ENCODE peak calls at places on chromosomes 1 and 21, in nine cellular contexts. One of them, this sample, is unnamed.

GRCh38 chr21:42746593-42747266 is 93.3 kb downstream of the PDE9A start:
- DNase-seq in cardiac muscle cell: no peak
- DNase-seq in lung: peak
- DNase-seq in body of pancreas: no peak
- DNase-seq in MM.1S: no peak
- DNase-seq in prostate gland: no peak
- DNase-seq in pancreas: no peak
- DNase-seq in WERI-Rb-1: no peak
- DNase-seq in A549: no peak
- DNase-seq in this sample: no peak

GRCh38 chr1:224502459-224503160 is 68.0 kb upstream of the WDR26 start:
- DNase-seq in cardiac muscle cell: no peak
- DNase-seq in lung: no peak
- DNase-seq in body of pancreas: peak
- DNase-seq in MM.1S: no peak
- DNase-seq in prostate gland: peak
- DNase-seq in pancreas: peak
- DNase-seq in WERI-Rb-1: peak
- DNase-seq in A549: no peak
- DNase-seq in this sample: no peak

GRCh38 chr1:158803681-158804080 is 22.7 kb upstream of the OR6N2 start:
- DNase-seq in cardiac muscle cell: no peak
- DNase-seq in lung: no peak
- DNase-seq in body of pancreas: no peak
- DNase-seq in MM.1S: no peak
- DNase-seq in prostate gland: no peak
- DNase-seq in pancreas: no peak
- DNase-seq in WERI-Rb-1: no peak
- DNase-seq in A549: no peak
- DNase-seq in this sample: no peak

GRCh38 chr1:238111521-238111920 is 220.8 kb upstream of the ZP4 start:
- DNase-seq in cardiac muscle cell: no peak
- DNase-seq in lung: no peak
- DNase-seq in body of pancreas: no peak
- DNase-seq in MM.1S: no peak
- DNase-seq in prostate gland: no peak
- DNase-seq in pancreas: no peak
- DNase-seq in WERI-Rb-1: no peak
- DNase-seq in A549: no peak
- DNase-seq in this sample: no peak

GRCh38 chr1:55064861-55065263 is 25.5 kb downstream of the PCSK9 start:
- DNase-seq in cardiac muscle cell: no peak
- DNase-seq in lung: peak
- DNase-seq in body of pancreas: no peak
- DNase-seq in MM.1S: no peak
- DNase-seq in prostate gland: peak
- DNase-seq in pancreas: no peak
- DNase-seq in WERI-Rb-1: no peak
- DNase-seq in A549: no peak
- DNase-seq in this sample: no peak

GRCh38 chr1:174114788-174115448 is 44.4 kb upstream of the RABGAP1L start:
- DNase-seq in cardiac muscle cell: peak
- DNase-seq in lung: no peak
- DNase-seq in body of pancreas: no peak
- DNase-seq in MM.1S: peak
- DNase-seq in prostate gland: no peak
- DNase-seq in pancreas: no peak
- DNase-seq in WERI-Rb-1: peak
- DNase-seq in A549: peak
- DNase-seq in this sample: no peak

GRCh38 chr1:116580446-116581322 is 9.9 kb upstream of the CD58 start:
- DNase-seq in cardiac muscle cell: no peak
- DNase-seq in lung: no peak
- DNase-seq in body of pancreas: no peak
- DNase-seq in MM.1S: no peak
- DNase-seq in prostate gland: no peak
- DNase-seq in pancreas: no peak
- DNase-seq in WERI-Rb-1: no peak
- DNase-seq in A549: no peak
- DNase-seq in this sample: no peak

GRCh38 chr1:228735871-228736586 is 750 bp downstream of the RHOU start:
- DNase-seq in cardiac muscle cell: peak
- DNase-seq in lung: peak
- DNase-seq in body of pancreas: peak
- DNase-seq in MM.1S: peak
- DNase-seq in prostate gland: peak
- DNase-seq in pancreas: peak
- DNase-seq in WERI-Rb-1: no peak
- DNase-seq in A549: peak
- DNase-seq in this sample: no peak

GRCh38 chr1:36352141-36352909 is 28.9 kb upstream of the EVA1B start:
- DNase-seq in cardiac muscle cell: peak
- DNase-seq in lung: no peak
- DNase-seq in body of pancreas: no peak
- DNase-seq in MM.1S: no peak
- DNase-seq in prostate gland: no peak
- DNase-seq in pancreas: no peak
- DNase-seq in WERI-Rb-1: no peak
- DNase-seq in A549: no peak
- DNase-seq in this sample: no peak

GRCh38 chr1:209583408-209583807 is at the start of gene CAMK1G:
- DNase-seq in cardiac muscle cell: peak
- DNase-seq in lung: no peak
- DNase-seq in body of pancreas: no peak
- DNase-seq in MM.1S: no peak
- DNase-seq in prostate gland: no peak
- DNase-seq in pancreas: no peak
- DNase-seq in WERI-Rb-1: peak
- DNase-seq in A549: no peak
- DNase-seq in this sample: peak

GRCh38 chr1:41980872-41981653 is 62.3 kb upstream of the HIVEP3 start:
- DNase-seq in cardiac muscle cell: no peak
- DNase-seq in lung: no peak
- DNase-seq in body of pancreas: no peak
- DNase-seq in MM.1S: no peak
- DNase-seq in prostate gland: no peak
- DNase-seq in pancreas: no peak
- DNase-seq in WERI-Rb-1: no peak
- DNase-seq in A549: no peak
- DNase-seq in this sample: no peak

GRCh38 chr1:107965112-107965991 is at the start of gene VAV3:
- DNase-seq in cardiac muscle cell: peak
- DNase-seq in lung: peak
- DNase-seq in body of pancreas: peak
- DNase-seq in MM.1S: peak
- DNase-seq in prostate gland: peak
- DNase-seq in pancreas: peak
- DNase-seq in WERI-Rb-1: peak
- DNase-seq in A549: peak
- DNase-seq in this sample: no peak

GRCh38 chr1:57165546-57165945 is 199.7 kb upstream of the C8B start:
- DNase-seq in cardiac muscle cell: no peak
- DNase-seq in lung: no peak
- DNase-seq in body of pancreas: no peak
- DNase-seq in MM.1S: no peak
- DNase-seq in prostate gland: no peak
- DNase-seq in pancreas: no peak
- DNase-seq in WERI-Rb-1: no peak
- DNase-seq in A549: no peak
- DNase-seq in this sample: no peak

GRCh38 chr1:203177471-203178039 is 1.9 kb upstream of the MYBPH start:
- DNase-seq in cardiac muscle cell: no peak
- DNase-seq in lung: no peak
- DNase-seq in body of pancreas: no peak
- DNase-seq in MM.1S: no peak
- DNase-seq in prostate gland: no peak
- DNase-seq in pancreas: peak
- DNase-seq in WERI-Rb-1: peak
- DNase-seq in A549: peak
- DNase-seq in this sample: no peak

GRCh38 chr1:35691571-35692220 is 27.0 kb downstream of the C1orf216 start:
- DNase-seq in cardiac muscle cell: no peak
- DNase-seq in lung: no peak
- DNase-seq in body of pancreas: no peak
- DNase-seq in MM.1S: no peak
- DNase-seq in prostate gland: no peak
- DNase-seq in pancreas: no peak
- DNase-seq in WERI-Rb-1: no peak
- DNase-seq in A549: no peak
- DNase-seq in this sample: no peak

GRCh38 chr21:32728455-32729237 is 833 bp upstream of the SYNJ1 start:
- DNase-seq in cardiac muscle cell: no peak
- DNase-seq in lung: no peak
- DNase-seq in body of pancreas: no peak
- DNase-seq in MM.1S: peak
- DNase-seq in prostate gland: no peak
- DNase-seq in pancreas: no peak
- DNase-seq in WERI-Rb-1: no peak
- DNase-seq in A549: peak
- DNase-seq in this sample: no peak

DNA sequence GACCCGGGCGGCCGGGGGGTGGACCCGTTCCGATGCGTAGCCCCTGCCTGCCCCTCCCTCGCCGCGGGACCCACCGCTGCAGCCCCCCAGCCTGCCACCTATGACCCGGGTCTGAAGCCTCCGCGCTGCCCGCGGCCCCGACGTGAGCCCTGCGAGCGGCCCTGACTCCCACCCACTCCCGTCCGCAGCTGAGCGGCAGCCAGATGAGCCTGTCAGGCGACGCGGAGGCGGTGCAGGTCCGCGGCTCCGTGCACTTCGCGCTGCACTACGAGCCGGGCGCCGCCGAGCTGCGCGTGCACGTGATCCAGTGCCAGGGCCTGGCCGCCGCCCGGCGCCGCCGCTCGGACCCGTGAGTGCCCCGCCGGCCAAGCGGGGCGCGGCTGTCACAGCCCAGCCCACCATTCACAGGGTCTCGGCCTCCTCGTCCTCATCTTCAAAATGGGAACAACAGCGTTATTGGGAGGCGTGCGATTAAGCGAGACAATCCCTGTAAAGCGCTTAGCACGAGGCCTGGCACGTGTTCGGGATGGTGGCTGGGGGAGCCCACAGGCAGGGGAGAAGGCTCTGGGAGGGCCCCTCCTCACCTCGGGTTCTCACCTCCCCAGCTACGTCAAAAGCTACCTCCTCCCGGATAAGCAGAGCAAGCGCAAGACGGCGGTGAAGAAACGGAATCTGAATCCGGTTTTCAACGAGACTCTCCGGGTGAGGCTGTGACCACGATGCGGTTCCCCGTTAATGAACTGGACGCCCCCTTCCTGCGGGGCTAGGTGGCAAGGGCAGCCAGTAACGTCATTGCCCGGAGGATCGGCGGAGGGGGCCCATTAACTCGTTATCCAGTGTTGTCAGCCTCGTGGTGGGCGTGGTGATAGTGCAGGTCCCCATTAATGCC is 8.2 kb downstream of the SYTL1 start:
- DNase-seq in cardiac muscle cell: peak
- DNase-seq in lung: peak
- DNase-seq in body of pancreas: peak
- DNase-seq in MM.1S: peak
- DNase-seq in prostate gland: peak
- DNase-seq in pancreas: peak
- DNase-seq in WERI-Rb-1: peak
- DNase-seq in A549: peak
- DNase-seq in this sample: no peak
- H3K4me3 ChIP-seq in cardiac muscle cell: peak
- H3K4me3 ChIP-seq in lung: peak
- H3K4me3 ChIP-seq in body of pancreas: no peak
- H3K4me3 ChIP-seq in MM.1S: peak
- H3K4me3 ChIP-seq in prostate gland: peak
- H3K4me3 ChIP-seq in pancreas: peak
- H3K4me3 ChIP-seq in WERI-Rb-1: peak
- H3K4me3 ChIP-seq in A549: peak
- H3K4me3 ChIP-seq in this sample: peak

GRCh38 chr1:220983877-220984635 is 104.8 kb downstream of the HLX start:
- DNase-seq in cardiac muscle cell: no peak
- DNase-seq in lung: no peak
- DNase-seq in body of pancreas: peak
- DNase-seq in MM.1S: no peak
- DNase-seq in prostate gland: no peak
- DNase-seq in pancreas: peak
- DNase-seq in WERI-Rb-1: peak
- DNase-seq in A549: no peak
- DNase-seq in this sample: no peak
- TF ChIP-seq CTCF in cardiac muscle cell: peak
- TF ChIP-seq CTCF in lung: no peak
- TF ChIP-seq CTCF in body of pancreas: no peak
- TF ChIP-seq CTCF in MM.1S: peak
- TF ChIP-seq CTCF in prostate gland: no peak
- TF ChIP-seq CTCF in pancreas: no peak
- TF ChIP-seq CTCF in WERI-Rb-1: peak
- TF ChIP-seq CTCF in A549: no peak
- TF ChIP-seq CTCF in this sample: no peak

DNA sequence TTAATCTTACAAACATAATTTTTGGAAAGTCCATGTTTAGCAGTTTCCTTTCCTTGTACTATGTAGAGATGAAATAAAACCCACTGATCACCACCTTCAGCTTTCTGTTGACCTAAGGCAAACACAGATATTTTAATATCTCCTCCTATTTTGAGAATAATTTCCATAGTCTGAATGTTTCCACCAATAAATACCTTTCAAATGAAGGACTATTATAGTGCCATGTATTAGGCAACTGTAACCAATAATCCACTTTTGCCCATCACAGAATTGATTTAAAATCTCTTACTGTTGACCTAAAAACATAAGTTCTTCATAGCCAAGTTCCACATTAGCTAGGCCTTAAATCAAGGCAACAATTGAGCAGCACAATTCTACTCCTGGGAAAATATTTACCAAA is 1.8 kb downstream of the CDC42BPA start:
- DNase-seq in cardiac muscle cell: no peak
- DNase-seq in lung: no peak
- DNase-seq in body of pancreas: no peak
- DNase-seq in MM.1S: no peak
- DNase-seq in prostate gland: no peak
- DNase-seq in pancreas: no peak
- DNase-seq in WERI-Rb-1: no peak
- DNase-seq in A549: no peak
- DNase-seq in this sample: no peak
- H3K4me3 ChIP-seq in cardiac muscle cell: peak
- H3K4me3 ChIP-seq in lung: no peak
- H3K4me3 ChIP-seq in body of pancreas: no peak
- H3K4me3 ChIP-seq in MM.1S: peak
- H3K4me3 ChIP-seq in prostate gland: peak
- H3K4me3 ChIP-seq in pancreas: peak
- H3K4me3 ChIP-seq in WERI-Rb-1: peak
- H3K4me3 ChIP-seq in A549: peak
- H3K4me3 ChIP-seq in this sample: peak

GRCh38 chr1:67144696-67145095 is 9.9 kb upstream of the C1orf141 start:
- DNase-seq in cardiac muscle cell: no peak
- DNase-seq in lung: no peak
- DNase-seq in body of pancreas: no peak
- DNase-seq in MM.1S: no peak
- DNase-seq in prostate gland: no peak
- DNase-seq in pancreas: no peak
- DNase-seq in WERI-Rb-1: no peak
- DNase-seq in A549: no peak
- DNase-seq in this sample: no peak
- TF ChIP-seq CTCF in cardiac muscle cell: peak
- TF ChIP-seq CTCF in lung: no peak
- TF ChIP-seq CTCF in body of pancreas: no peak
- TF ChIP-seq CTCF in MM.1S: peak
- TF ChIP-seq CTCF in prostate gland: no peak
- TF ChIP-seq CTCF in pancreas: no peak
- TF ChIP-seq CTCF in WERI-Rb-1: no peak
- TF ChIP-seq CTCF in A549: peak
- TF ChIP-seq CTCF in this sample: peak